ENCODE peak calls at places on chromosomes 12 and 14, in eight cellular contexts. S is HCT116, C is IMR-90, T is A549, F is H1, Y is K562, Z is HepG2, N is SK-N-SH. O is an unnamed sample.

GRCh38 chr14:100591453-100592371 is 4.5 kb upstream of the BEGAIN start:
- DNase-seq in S (no peak), C (no peak), T (no peak), F (no peak), Y (no peak), Z (no peak), N (peak), O (no peak)

GRCh38 chr12:113462880-113463745 is 8.6 kb downstream of the LHX5 start:
- DNase-seq in S (no peak), C (no peak), T (no peak), F (no peak), Y (no peak), Z (no peak), N (peak), O (no peak)

GRCh38 chr14:102184678-102185040 is 45.0 kb downstream of the WDR20 start:
- DNase-seq in S (no peak), C (no peak), T (no peak), F (no peak), Y (no peak), Z (no peak), N (no peak), O (no peak)

GRCh38 chr12:77998236-77998786 is 167.6 kb downstream of the NAV3 start:
- DNase-seq in S (no peak), C (no peak), T (no peak), F (no peak), Y (no peak), Z (no peak), N (no peak), O (no peak)

GRCh38 chr12:69239922-69240624 is 704 bp downstream of the CPSF6 start:
- DNase-seq in S (no peak), C (peak), T (peak), F (no peak), Y (peak), Z (no peak), N (peak), O (no peak)

GRCh38 chr12:124293286-124294003 is 1.4 kb upstream of the RFLNA start:
- DNase-seq in S (no peak), C (no peak), T (no peak), F (no peak), Y (no peak), Z (no peak), N (no peak), O (no peak)

GRCh38 chr12:115926037-115926670 is 351.3 kb downstream of the MED13L start:
- DNase-seq in S (no peak), C (no peak), T (no peak), F (no peak), Y (no peak), Z (no peak), N (no peak), O (no peak)

GRCh38 chr12:53952335-53952694 is 2.4 kb upstream of the HOXC12 start:
- DNase-seq in S (no peak), C (no peak), T (no peak), F (no peak), Y (peak), Z (no peak), N (peak), O (no peak)

GRCh38 chr14:105865904-105866840 is 339.8 kb downstream of the TMEM121 start:
- DNase-seq in S (no peak), C (no peak), T (no peak), F (no peak), Y (no peak), Z (no peak), N (peak), O (no peak)

DNA sequence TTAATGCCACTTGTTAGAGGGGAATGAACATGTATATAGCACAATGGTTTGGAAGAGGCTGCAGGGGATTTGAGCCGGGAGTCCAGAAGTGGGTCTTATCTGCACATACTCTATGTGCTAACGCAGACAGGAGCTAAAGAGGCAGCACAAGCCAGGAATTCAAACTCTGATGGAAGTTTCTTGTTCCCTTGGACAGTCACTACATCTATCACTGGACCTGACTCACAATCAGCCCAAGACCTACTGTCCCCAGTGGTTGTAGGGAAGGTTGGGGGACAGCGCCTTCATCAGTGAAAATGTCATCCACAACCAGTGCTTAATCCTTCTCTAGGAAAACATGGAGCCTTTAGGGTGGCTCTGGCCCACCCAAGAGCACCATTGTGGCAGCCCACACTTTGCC is 107.8 kb downstream of the GCH1 start:
- DNase-seq in S (no peak), C (no peak), T (no peak), F (no peak), Y (no peak), Z (no peak), N (no peak), O (no peak)
- TF ChIP-seq RAD21 in S (no peak), C (no peak), T (no peak), F (no peak), Y (no peak), Z (no peak), N (no peak), O (no peak)

DNA sequence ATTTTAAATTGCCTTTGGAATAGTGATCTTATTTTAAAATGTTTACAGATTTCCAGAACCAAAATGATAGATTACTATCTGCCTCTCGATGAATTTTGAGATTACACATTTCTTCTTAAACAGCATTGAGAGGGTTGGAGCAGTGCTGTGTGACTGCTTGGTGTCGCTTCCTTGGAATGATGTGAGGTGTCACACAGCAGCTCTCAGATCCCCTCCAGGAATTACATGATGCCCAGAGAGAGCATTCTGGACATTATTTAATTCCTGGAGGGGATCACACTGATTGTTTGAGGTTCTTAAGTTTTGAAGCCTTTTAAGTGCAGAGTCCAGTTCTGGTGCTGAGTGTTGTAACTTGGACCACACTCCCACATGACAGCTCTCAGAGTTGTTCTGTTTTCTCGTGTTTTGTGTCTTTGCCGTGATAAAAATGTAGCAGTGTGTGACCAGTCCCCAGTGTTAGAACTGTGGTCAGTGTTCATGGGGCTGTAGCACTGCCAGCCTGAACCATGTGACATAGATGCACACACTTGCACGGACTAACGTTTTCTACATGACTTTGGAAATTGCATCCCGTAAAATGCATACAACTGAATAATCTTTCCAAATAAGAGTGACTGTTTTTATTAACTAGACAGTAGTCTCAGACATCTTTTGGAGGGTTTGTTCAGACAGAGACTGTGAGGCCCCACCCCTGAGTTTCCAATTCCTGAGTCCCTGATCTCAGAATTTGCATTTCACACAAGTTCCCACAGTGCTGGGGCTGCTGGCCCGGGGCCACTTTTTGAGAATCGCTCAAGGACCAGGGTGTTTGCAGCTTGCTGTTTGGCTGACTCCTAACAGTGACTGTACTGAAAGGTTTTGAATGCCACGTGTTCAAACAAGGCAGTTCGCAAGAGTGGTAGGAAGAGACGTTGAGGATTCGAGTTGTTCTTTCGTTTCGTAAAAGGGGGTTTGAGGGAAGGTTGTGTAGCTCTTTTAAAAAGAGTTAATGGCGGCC is 26.0 kb downstream of the XRCC3 start:
- DNase-seq in S (no peak), C (no peak), T (no peak), F (no peak), Y (no peak), Z (no peak), N (no peak), O (peak)
- TF ChIP-seq RAD21 in S (no peak), C (no peak), T (no peak), F (no peak), Y (no peak), Z (no peak), N (no peak), O (no peak)

DNA sequence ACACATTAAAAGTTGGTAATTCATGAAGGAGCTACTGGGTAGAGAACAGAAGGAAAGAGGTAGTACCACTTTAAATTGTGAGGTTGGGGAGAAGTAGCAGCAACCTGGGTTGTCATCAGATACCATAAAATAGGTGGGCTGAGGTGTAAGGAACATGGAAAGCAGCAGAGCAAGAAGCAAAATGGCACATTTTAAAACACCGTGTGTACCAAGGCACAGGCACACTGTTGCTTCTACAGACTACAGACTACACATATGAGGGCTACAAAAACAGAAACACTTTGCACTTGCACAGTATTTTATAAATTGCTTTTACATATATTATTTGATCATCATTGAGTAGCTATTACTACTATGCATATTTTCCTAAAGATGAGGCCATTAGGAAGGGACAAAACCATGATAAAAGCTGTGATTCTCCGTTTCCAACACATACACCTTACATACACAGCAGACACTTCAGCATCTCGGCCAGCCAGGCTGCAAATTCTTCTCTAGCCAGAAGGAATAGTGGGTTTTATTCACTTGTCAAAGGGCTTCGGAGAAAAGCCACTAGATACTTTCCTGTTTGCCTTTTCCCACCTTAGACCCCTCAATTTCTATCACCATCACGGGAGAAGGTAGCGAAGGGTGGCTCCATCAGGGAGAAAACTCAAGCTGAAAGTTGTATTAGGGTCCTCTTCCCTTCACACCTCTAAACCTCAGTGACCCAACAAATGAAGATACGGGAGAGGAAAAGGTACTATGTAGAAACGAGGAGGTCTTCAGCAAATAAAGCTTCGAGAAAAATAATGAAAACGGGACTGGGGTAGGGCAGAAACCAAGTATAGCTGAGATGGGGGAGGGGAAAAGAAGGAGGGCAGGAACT is 1.6 kb downstream of the PYM1 start:
- DNase-seq in S (peak), C (no peak), T (no peak), F (no peak), Y (peak), Z (no peak), N (no peak), O (no peak)
- TF ChIP-seq RAD21 in S (no peak), C (no peak), T (no peak), F (no peak), Y (no peak), Z (no peak), N (no peak), O (no peak)

GRCh38 chr12:92597997-92598396 is 104.8 kb upstream of the PLEKHG7 start:
- DNase-seq in S (no peak), C (peak), T (peak), F (no peak), Y (no peak), Z (no peak), N (no peak), O (no peak)
- TF ChIP-seq RAD21 in S (no peak), C (no peak), T (no peak), F (no peak), Y (no peak), Z (no peak), N (no peak), O (no peak)

GRCh38 chr14:61147898-61148549 is 133.1 kb downstream of the TMEM30B start:
- DNase-seq in S (peak), C (peak), T (no peak), F (no peak), Y (no peak), Z (peak), N (no peak), O (no peak)

GRCh38 chr14:61145258-61145902 is 135.8 kb downstream of the TMEM30B start:
- DNase-seq in S (no peak), C (peak), T (no peak), F (no peak), Y (no peak), Z (no peak), N (peak), O (no peak)

GRCh38 chr14:61147369-61147897 is 133.7 kb downstream of the TMEM30B start:
- DNase-seq in S (no peak), C (peak), T (no peak), F (no peak), Y (no peak), Z (no peak), N (no peak), O (no peak)

GRCh38 chr14:61146896-61147295 is 134.2 kb downstream of the TMEM30B start:
- DNase-seq in S (no peak), C (no peak), T (no peak), F (no peak), Y (no peak), Z (no peak), N (no peak), O (no peak)

GRCh38 chr14:61145903-61146411 is 135.2 kb downstream of the TMEM30B start:
- DNase-seq in S (no peak), C (peak), T (no peak), F (no peak), Y (no peak), Z (no peak), N (peak), O (no peak)
- TF ChIP-seq RAD21 in S (no peak), C (no peak), T (no peak), F (no peak), Y (no peak), Z (no peak), N (peak), O (no peak)

GRCh38 chr14:104856869-104857860 is 7.9 kb upstream of the CEP170B start:
- DNase-seq in S (no peak), C (no peak), T (no peak), F (no peak), Y (no peak), Z (no peak), N (no peak), O (no peak)
- TF ChIP-seq RAD21 in S (no peak), C (no peak), T (no peak), F (no peak), Y (no peak), Z (no peak), N (no peak), O (no peak)

GRCh38 chr14:51394804-51395203 is 154.8 kb downstream of the TMX1 start:
- DNase-seq in S (no peak), C (no peak), T (no peak), F (no peak), Y (no peak), Z (no peak), N (no peak), O (no peak)
- TF ChIP-seq RAD21 in S (no peak), C (no peak), T (no peak), F (no peak), Y (no peak), Z (no peak), N (no peak), O (no peak)

DNA sequence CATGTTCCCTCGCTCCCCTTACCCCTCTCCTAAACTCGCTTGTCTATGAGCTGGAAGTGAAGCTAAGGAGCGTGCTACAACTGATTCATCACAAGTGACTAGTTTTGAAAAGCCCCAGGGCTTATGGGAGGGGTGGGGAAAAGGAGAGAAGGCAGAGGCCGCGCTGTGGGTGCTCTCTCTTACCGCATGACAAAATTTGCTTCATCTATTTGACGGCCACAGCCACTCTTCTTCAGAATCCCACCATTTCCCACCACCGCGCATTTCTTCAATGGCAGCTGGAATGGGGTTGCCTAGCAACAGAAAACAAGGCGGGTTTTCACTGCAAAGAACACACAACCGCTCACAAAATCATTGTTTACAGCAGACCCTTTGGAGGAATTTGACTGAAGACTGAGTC is 79.4 kb downstream of the ST8SIA1 start:
- DNase-seq in S (no peak), C (peak), T (no peak), F (no peak), Y (no peak), Z (no peak), N (no peak), O (no peak)
- TF ChIP-seq RAD21 in S (no peak), C (no peak), T (no peak), F (no peak), Y (no peak), Z (no peak), N (no peak), O (no peak)

GRCh38 chr14:39229601-39230110 is 4.1 kb upstream of the MIA2 start:
- DNase-seq in S (no peak), C (no peak), T (no peak), F (no peak), Y (peak), Z (no peak), N (no peak), O (no peak)

GRCh38 chr14:39232554-39233415 is 930 bp upstream of the MIA2 start:
- DNase-seq in S (no peak), C (peak), T (peak), F (no peak), Y (no peak), Z (peak), N (no peak), O (no peak)

GRCh38 chr14:39230416-39230815 is 3.3 kb upstream of the MIA2 start:
- DNase-seq in S (no peak), C (peak), T (no peak), F (no peak), Y (peak), Z (no peak), N (no peak), O (no peak)

GRCh38 chr14:39229222-39229543 is 4.5 kb upstream of the MIA2 start:
- DNase-seq in S (no peak), C (peak), T (no peak), F (no peak), Y (peak), Z (no peak), N (no peak), O (no peak)

GRCh38 chr14:39233680-39234326 is at the start of gene MIA2:
- DNase-seq in S (no peak), C (no peak), T (no peak), F (no peak), Y (no peak), Z (peak), N (no peak), O (no peak)
- TF ChIP-seq RAD21 in S (no peak), C (no peak), T (no peak), F (no peak), Y (no peak), Z (no peak), N (no peak), O (no peak)

O was measured in GM12878.